ENCODE peak calls at places on chromosome 16, in nine cellular contexts. R is K562; K is heart left ventricle; L is CD8-positive, alpha-beta T cell; Z is left lung; V is Panc1; D is right cardiac atrium; E is HepG2; P is RWPE2. B is an unnamed sample.

GRCh38 chr16:21638573-21638975 is 13.8 kb downstream of the IGSF6 start:
- ATAC-seq in L (peak), D (no peak), Z (no peak), E (peak), R (no peak), P (peak), K (no peak), V (peak), B (no peak)

GRCh38 chr16:89134269-89134668 is 37.3 kb upstream of the CDH15 start:
- ATAC-seq in L (no peak), V (no peak), P (no peak), Z (no peak), K (no peak), D (no peak), E (no peak), R (no peak), B (no peak)

GRCh38 chr16:74462361-74462760 is 41.1 kb upstream of the CLEC18B start:
- ATAC-seq in R (no peak), Z (no peak), P (peak), E (no peak), V (no peak), D (no peak), K (no peak), L (no peak), B (no peak)

GRCh38 chr16:89072216-89073130 is 21.2 kb upstream of the ACSF3 start:
- ATAC-seq in L (no peak), R (no peak), D (no peak), E (peak), P (no peak), Z (no peak), K (peak), V (no peak), B (no peak)

GRCh38 chr16:58197314-58198012 is 443 bp downstream of the CSNK2A2 start:
- ATAC-seq in L (peak), Z (no peak), R (peak), K (no peak), E (peak), V (peak), D (peak), P (no peak), B (no peak)

GRCh38 chr16:82195917-82196494 is 26.0 kb upstream of the MPHOSPH6 start:
- ATAC-seq in R (no peak), E (no peak), V (no peak), P (no peak), D (peak), Z (peak), K (no peak), L (no peak), B (peak)

GRCh38 chr16:30005341-30006094 is 5.3 kb downstream of the DOC2A start:
- ATAC-seq in D (peak), L (peak), V (peak), Z (peak), K (no peak), P (peak), R (peak), E (peak), B (peak)

GRCh38 chr16:13926507-13926906 is 6.6 kb downstream of the ERCC4 start:
- ATAC-seq in L (no peak), K (no peak), Z (no peak), P (no peak), E (no peak), D (no peak), R (no peak), V (peak), B (no peak)

GRCh38 chr16:58882292-58882691 is 148.2 kb upstream of the GOT2 start:
- ATAC-seq in D (peak), P (no peak), Z (peak), K (no peak), E (no peak), R (peak), V (no peak), L (no peak), B (no peak)

GRCh38 chr16:85017151-85017550 is 5.8 kb upstream of the ZDHHC7 start:
- ATAC-seq in K (no peak), L (no peak), V (no peak), E (no peak), P (no peak), D (no peak), R (no peak), Z (peak), B (no peak)

GRCh38 chr16:86283944-86284343 is 226.4 kb upstream of the FOXF1 start:
- ATAC-seq in P (no peak), L (no peak), R (no peak), D (no peak), V (no peak), E (no peak), K (no peak), Z (no peak), B (no peak)

GRCh38 chr16:24208710-24209109 is 47.4 kb upstream of the CACNG3 start:
- ATAC-seq in R (no peak), P (no peak), K (peak), V (no peak), D (peak), E (no peak), L (no peak), Z (no peak), B (no peak)

GRCh38 chr16:27113341-27113841 is 46.7 kb downstream of the C16orf82 start:
- ATAC-seq in K (no peak), Z (no peak), E (peak), D (no peak), R (no peak), V (no peak), P (no peak), L (no peak), B (no peak)

GRCh38 chr16:27305342-27305741 is 8.4 kb upstream of the IL4R start:
- ATAC-seq in R (no peak), L (no peak), P (no peak), K (no peak), D (peak), Z (peak), E (no peak), V (no peak), B (peak)

GRCh38 chr16:85952197-85952596 is 53.2 kb downstream of the IRF8 start:
- ATAC-seq in R (no peak), V (no peak), K (no peak), D (no peak), Z (no peak), E (no peak), P (no peak), L (no peak), B (no peak)

GRCh38 chr16:505479-506245 is 21.9 kb upstream of the CAPN15 start:
- ATAC-seq in D (no peak), K (no peak), V (no peak), Z (no peak), E (no peak), L (no peak), P (no peak), R (peak), B (no peak)

GRCh38 chr16:87384162-87384999 is 805 bp upstream of the FBXO31 start:
- ATAC-seq in R (peak), K (peak), Z (peak), L (no peak), V (peak), D (peak), P (peak), E (peak), B (peak)

GRCh38 chr16:24174504-24174903 is 81.6 kb upstream of the CACNG3 start:
- ATAC-seq in K (no peak), P (no peak), R (no peak), V (no peak), Z (no peak), D (no peak), L (no peak), E (no peak), B (no peak)

GRCh38 chr16:85061566-85061965 is 34.0 kb downstream of the KIAA0513 start:
- ATAC-seq in D (peak), P (no peak), K (no peak), V (no peak), Z (peak), E (no peak), R (no peak), L (no peak), B (peak)

GRCh38 chr16:78607465-78607864 is 508.0 kb downstream of the WWOX start:
- ATAC-seq in R (no peak), P (peak), K (no peak), L (no peak), Z (peak), V (no peak), D (peak), E (no peak), B (peak)

GRCh38 chr16:27323781-27324561 is 10.2 kb downstream of the IL4R start:
- ATAC-seq in Z (no peak), D (no peak), R (no peak), L (no peak), P (no peak), E (no peak), V (no peak), K (no peak), B (no peak)

GRCh38 chr16:609316-609715 is 19.4 kb downstream of the RAB40C start:
- ATAC-seq in P (no peak), R (no peak), Z (no peak), V (no peak), K (no peak), E (no peak), L (no peak), D (no peak), B (no peak)

GRCh38 chr16:84039696-84040095 is 2.9 kb downstream of the SLC38A8 start:
- ATAC-seq in L (no peak), D (no peak), V (no peak), K (no peak), R (no peak), E (no peak), Z (no peak), P (no peak), B (no peak)

GRCh38 chr16:54194008-54194731 is 92.4 kb downstream of the IRX3 start:
- ATAC-seq in K (peak), E (peak), L (no peak), V (no peak), P (peak), D (peak), R (peak), Z (peak), B (peak)

GRCh38 chr16:28027055-28027454 is 36.5 kb downstream of the GSG1L start:
- ATAC-seq in R (no peak), L (no peak), Z (no peak), P (no peak), V (no peak), D (no peak), E (no peak), K (no peak), B (no peak)

GRCh38 chr16:81143921-81144471 is 47.8 kb upstream of the GCSH start:
- ATAC-seq in K (no peak), Z (peak), E (peak), R (peak), P (peak), D (no peak), V (peak), L (no peak), B (no peak)

GRCh38 chr16:30186782-30187555 is 3.6 kb downstream of the CORO1A start:
- ATAC-seq in L (peak), E (peak), R (peak), P (no peak), D (peak), K (no peak), Z (peak), V (peak), B (no peak)

DNA sequence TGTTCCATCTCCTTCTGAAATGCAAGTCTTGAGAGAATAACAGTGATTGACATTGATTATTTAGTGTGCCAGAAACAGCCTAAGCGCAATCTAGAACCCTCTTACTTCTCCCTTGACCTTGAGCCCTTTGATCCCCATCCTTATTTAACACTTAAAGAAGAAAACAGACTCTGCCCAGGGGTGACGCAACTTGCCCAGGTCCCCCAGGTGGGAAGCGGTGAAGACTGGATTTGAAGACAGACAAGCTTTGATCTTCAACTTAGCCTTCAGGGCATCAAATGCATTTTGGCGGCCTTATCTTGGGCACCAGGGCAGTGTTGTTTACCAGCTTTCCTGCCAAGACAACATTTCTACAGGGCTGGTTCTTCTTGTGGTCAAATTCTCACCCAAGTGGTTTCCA is 8.9 kb upstream of the CIITA start:
- ATAC-seq in L (no peak), V (no peak), P (no peak), D (no peak), R (no peak), Z (no peak), E (no peak), K (no peak), B (no peak)
- H3K4me3 ChIP-seq in L (no peak), V (no peak), P (no peak), D (no peak), R (no peak), Z (no peak), E (no peak), K (no peak), B (no peak)

GRCh38 chr16:56667581-56668571 is at the start of gene MT1G:
- ATAC-seq in E (peak), R (peak), V (no peak), P (no peak), Z (peak), L (peak), K (no peak), D (peak), B (peak)
- H3K4me3 ChIP-seq in E (peak), R (no peak), V (no peak), P (no peak), Z (no peak), L (no peak), K (peak), D (no peak), B (no peak)

GRCh38 chr16:57147381-57148191 is 38.3 kb downstream of the PSME3IP1 start:
- ATAC-seq in R (no peak), K (peak), V (no peak), D (peak), L (no peak), Z (peak), P (peak), E (no peak), B (peak)
- H3K4me3 ChIP-seq in R (no peak), K (no peak), V (no peak), D (no peak), L (no peak), Z (no peak), P (no peak), E (no peak), B (no peak)

DNA sequence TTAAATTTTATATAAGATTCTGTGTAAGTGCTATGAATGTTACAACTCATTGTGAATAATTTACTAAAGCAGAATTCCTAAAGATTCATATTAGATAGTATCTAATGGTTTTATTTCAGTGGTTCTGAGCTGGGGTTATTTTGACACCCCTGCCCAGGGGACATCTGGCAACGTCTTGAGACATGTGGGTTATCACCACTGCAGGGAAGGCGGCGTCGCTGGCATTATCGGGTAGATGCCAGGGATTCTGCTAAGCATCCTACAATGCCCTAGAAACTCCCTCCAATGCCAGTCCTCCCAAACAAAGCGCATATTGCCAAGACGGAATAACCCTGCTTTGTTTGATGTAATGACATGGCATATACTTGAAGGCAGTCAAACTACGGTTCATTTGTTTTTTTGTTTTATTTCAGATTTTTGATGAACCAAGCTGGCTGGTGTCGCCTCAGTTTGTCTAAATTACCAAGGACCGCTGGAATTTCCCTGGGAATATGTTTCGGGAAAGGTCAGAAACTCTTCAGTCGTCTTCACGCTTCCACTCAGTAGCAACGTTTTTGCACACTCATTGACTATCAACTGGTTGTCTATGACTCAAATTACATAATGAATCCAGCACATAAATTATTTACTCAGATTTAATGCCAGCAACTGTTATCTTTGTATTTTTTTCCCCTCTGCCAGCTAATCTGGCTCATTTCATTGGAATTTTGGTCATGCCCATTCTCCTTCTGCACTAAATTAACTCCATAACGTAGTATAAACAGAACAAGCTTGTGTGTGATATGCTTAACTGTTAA is 372.5 kb upstream of the ZFHX3 start:
- ATAC-seq in E (no peak), L (no peak), V (no peak), R (no peak), Z (no peak), K (no peak), D (no peak), P (peak), B (no peak)
- H3K4me3 ChIP-seq in E (no peak), L (no peak), V (no peak), R (no peak), Z (no peak), K (no peak), D (no peak), P (no peak), B (no peak)

DNA sequence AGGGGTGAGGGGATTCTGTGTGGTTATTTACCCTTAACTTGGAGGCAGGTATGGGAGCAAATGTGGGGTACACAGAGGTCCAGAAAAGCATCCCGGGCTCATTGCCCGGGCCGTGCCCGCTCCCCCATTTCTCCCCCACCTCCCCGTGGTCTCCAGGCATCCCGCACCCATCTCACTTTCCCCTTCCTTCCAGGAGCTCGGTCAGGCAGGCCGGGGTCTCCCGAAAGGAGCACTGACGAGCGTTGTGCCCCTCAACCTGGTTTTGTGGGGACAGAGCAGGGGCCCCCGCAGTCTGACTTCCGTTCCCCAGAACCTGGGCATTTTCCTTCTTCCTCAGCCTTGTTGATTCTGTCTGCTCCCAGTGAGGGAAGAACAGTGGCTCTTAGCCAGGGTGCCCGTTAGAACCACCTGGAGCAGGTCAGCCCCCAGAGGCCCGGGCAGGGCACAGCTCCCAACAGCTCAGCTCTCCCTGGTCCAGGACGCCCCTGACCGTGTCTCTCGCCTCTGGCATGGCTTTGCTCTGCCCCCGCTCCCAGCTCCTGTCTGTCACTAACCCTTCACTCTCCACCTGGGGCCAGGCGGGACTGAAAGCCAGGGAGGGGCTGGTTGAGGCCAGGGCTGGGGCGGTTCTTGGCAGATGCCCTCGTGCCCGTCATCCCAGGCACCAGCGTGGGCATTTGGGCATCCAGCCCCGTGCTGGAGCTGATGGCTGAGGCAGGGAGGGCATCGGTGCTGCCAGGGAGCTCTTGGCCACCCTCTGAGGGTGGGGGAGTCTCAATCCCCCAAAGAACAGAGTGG is 12.5 kb upstream of the NUDT16L1 start:
- ATAC-seq in L (no peak), V (no peak), D (peak), K (peak), R (no peak), Z (peak), E (no peak), P (no peak), B (no peak)
- H3K4me3 ChIP-seq in L (no peak), V (no peak), D (no peak), K (peak), R (no peak), Z (peak), E (no peak), P (peak), B (no peak)

DNA sequence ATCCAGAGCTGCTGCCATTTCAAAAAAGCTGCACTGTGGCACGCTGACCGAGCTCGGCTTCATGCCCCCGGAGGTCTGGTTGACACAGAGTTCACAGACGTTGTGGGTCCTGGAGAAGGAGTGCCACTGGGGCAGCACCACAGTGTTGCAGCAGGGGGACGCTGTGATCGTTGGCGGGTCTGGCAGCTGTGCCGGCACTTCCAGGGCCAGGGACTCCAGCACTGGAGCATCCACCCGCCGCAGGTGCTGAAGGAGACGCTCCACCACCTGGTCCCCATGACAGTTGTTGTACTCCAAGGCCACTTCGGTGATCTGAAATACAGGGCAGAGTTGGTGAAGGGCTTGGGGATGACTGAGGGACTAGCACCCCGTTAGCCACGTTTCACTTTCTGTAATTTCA is 23.5 kb downstream of the SNN start:
- ATAC-seq in Z (no peak), E (peak), D (no peak), V (no peak), R (no peak), K (no peak), L (no peak), P (no peak), B (no peak)
- H3K4me3 ChIP-seq in Z (no peak), E (no peak), D (no peak), V (no peak), R (no peak), K (no peak), L (no peak), P (no peak), B (no peak)

DNA sequence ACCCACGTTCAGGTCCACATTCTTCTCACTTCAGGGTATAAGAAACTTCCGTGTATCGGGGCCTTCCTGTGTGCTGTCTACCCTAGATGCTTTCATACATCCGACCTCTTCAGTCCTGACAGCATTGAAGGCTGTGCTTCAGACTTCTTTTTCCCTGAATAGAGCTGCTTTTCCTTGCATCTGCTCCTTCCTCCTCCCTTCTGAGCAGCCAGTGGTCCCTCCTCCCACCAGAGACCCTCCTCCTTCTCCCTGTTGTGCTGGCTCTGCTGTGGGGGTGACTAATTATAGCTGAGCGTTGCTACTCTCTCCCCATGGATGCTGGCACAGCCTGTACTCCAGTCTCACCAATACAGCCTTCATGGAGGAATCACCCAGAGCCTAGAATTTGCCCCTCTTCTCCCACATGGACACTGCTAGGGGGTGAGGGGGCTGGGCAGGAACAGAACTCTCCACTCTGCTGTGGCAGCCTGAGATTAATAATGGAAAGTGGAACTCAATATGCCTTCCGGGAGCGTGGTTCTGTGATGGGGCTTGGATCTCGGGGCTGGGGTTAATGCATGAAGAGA is 1.1 kb downstream of the SLC9A5 start:
- ATAC-seq in E (no peak), K (no peak), P (no peak), Z (no peak), R (no peak), L (no peak), D (no peak), V (no peak), B (no peak)
- H3K4me3 ChIP-seq in E (peak), K (no peak), P (no peak), Z (no peak), R (peak), L (no peak), D (no peak), V (peak), B (no peak)

GRCh38 chr16:6835516-6835915 is 497.1 kb upstream of the RBFOX1 start:
- ATAC-seq in P (no peak), Z (no peak), V (no peak), K (no peak), L (no peak), R (no peak), E (no peak), D (no peak), B (no peak)
- H3K4me3 ChIP-seq in P (no peak), Z (no peak), V (no peak), K (no peak), L (no peak), R (no peak), E (no peak), D (no peak), B (no peak)